ENCODE peak calls at places on chromosome 2, in seven cellular contexts. One of them, this sample, is unnamed.
A peak's percentile ranks its signal among the peaks of the same experiment; 100 is the strongest.

GRCh38 chr2:233039217-233040173 is 7.0 kb downstream of the NEU2 start:
- DNase-seq in effector memory CD4-positive, alpha-beta T cell: no peak
- DNase-seq in HEK293T: no peak
- DNase-seq in posterior vena cava: peak; percentile 74
- DNase-seq in bronchial epithelial cell: no peak
- DNase-seq in A673: no peak
- DNase-seq in LoVo: no peak
- DNase-seq in this sample: no peak

GRCh38 chr2:159093496-159093895 is 125.1 kb downstream of the TANC1 start:
- DNase-seq in A673: peak; percentile 37
- DNase-seq in posterior vena cava: no peak
- DNase-seq in HEK293T: no peak
- DNase-seq in effector memory CD4-positive, alpha-beta T cell: no peak
- DNase-seq in LoVo: no peak
- DNase-seq in bronchial epithelial cell: no peak
- DNase-seq in this sample: no peak

GRCh38 chr2:216578325-216578724 is 54.9 kb upstream of the IGFBP2 start:
- DNase-seq in HEK293T: no peak
- DNase-seq in LoVo: no peak
- DNase-seq in posterior vena cava: no peak
- DNase-seq in bronchial epithelial cell: no peak
- DNase-seq in A673: no peak
- DNase-seq in effector memory CD4-positive, alpha-beta T cell: no peak
- DNase-seq in this sample: no peak

GRCh38 chr2:164721425-164721824 is 100.1 kb upstream of the GRB14 start:
- DNase-seq in effector memory CD4-positive, alpha-beta T cell: no peak
- DNase-seq in posterior vena cava: no peak
- DNase-seq in A673: no peak
- DNase-seq in LoVo: no peak
- DNase-seq in HEK293T: no peak
- DNase-seq in bronchial epithelial cell: no peak
- DNase-seq in this sample: no peak

GRCh38 chr2:168583710-168584521 is 127.8 kb downstream of the CERS6 start:
- DNase-seq in HEK293T: no peak
- DNase-seq in posterior vena cava: no peak
- DNase-seq in effector memory CD4-positive, alpha-beta T cell: no peak
- DNase-seq in A673: peak; percentile 5
- DNase-seq in bronchial epithelial cell: peak; percentile 95
- DNase-seq in LoVo: peak; percentile 30
- DNase-seq in this sample: no peak

GRCh38 chr2:57333221-57333620 is 713.4 kb upstream of the VRK2 start:
- DNase-seq in LoVo: no peak
- DNase-seq in effector memory CD4-positive, alpha-beta T cell: no peak
- DNase-seq in A673: no peak
- DNase-seq in posterior vena cava: no peak
- DNase-seq in bronchial epithelial cell: peak; percentile 29
- DNase-seq in HEK293T: no peak
- DNase-seq in this sample: no peak

GRCh38 chr2:21372654-21373053 is 248.9 kb downstream of the TDRD15 start:
- DNase-seq in A673: peak; percentile 46
- DNase-seq in HEK293T: peak; percentile 28
- DNase-seq in bronchial epithelial cell: peak; percentile 28
- DNase-seq in LoVo: peak; percentile 5
- DNase-seq in effector memory CD4-positive, alpha-beta T cell: no peak
- DNase-seq in posterior vena cava: no peak
- DNase-seq in this sample: no peak

GRCh38 chr2:218400930-218401833 is 1.5 kb downstream of the CTDSP1 start:
- DNase-seq in bronchial epithelial cell: no peak
- DNase-seq in effector memory CD4-positive, alpha-beta T cell: no peak
- DNase-seq in A673: no peak
- DNase-seq in HEK293T: no peak
- DNase-seq in LoVo: no peak
- DNase-seq in posterior vena cava: no peak
- DNase-seq in this sample: no peak

GRCh38 chr2:61006486-61007105 is 10.9 kb upstream of the PEX13 start:
- DNase-seq in effector memory CD4-positive, alpha-beta T cell: no peak
- DNase-seq in posterior vena cava: no peak
- DNase-seq in HEK293T: no peak
- DNase-seq in A673: no peak
- DNase-seq in LoVo: no peak
- DNase-seq in bronchial epithelial cell: no peak
- DNase-seq in this sample: no peak

GRCh38 chr2:65055427-65056214 is 595 bp upstream of the CEP68 start:
- DNase-seq in posterior vena cava: no peak
- DNase-seq in HEK293T: no peak
- DNase-seq in A673: no peak
- DNase-seq in LoVo: no peak
- DNase-seq in bronchial epithelial cell: peak; percentile 35
- DNase-seq in effector memory CD4-positive, alpha-beta T cell: no peak
- DNase-seq in this sample: no peak

GRCh38 chr2:167275066-167275465 is 386.8 kb downstream of the XIRP2 start:
- DNase-seq in A673: no peak
- DNase-seq in bronchial epithelial cell: no peak
- DNase-seq in LoVo: no peak
- DNase-seq in posterior vena cava: no peak
- DNase-seq in HEK293T: no peak
- DNase-seq in effector memory CD4-positive, alpha-beta T cell: no peak
- DNase-seq in this sample: no peak